ENCODE peak calls at places on chromosomes 6 and 20, in four cellular contexts. One of them, this sample, is unnamed.

GRCh38 chr20:487655-488054 is 25.3 kb upstream of the TBC1D20 start:
- DNase-seq in GM19239: no peak
- DNase-seq in mucosa of gallbladder: no peak
- DNase-seq in stimulated activated CD4-positive, alpha-beta T cell treated with anti-CD3 and anti-CD28 coated beads, Interleukin-15, amount 100 ng/mL, for 1 hour: no peak
- DNase-seq in this sample: no peak

GRCh38 chr6:4665489-4666417 is 110.5 kb upstream of the CDYL start:
- DNase-seq in GM19239: no peak
- DNase-seq in mucosa of gallbladder: no peak
- DNase-seq in stimulated activated CD4-positive, alpha-beta T cell treated with anti-CD3 and anti-CD28 coated beads, Interleukin-15, amount 100 ng/mL, for 1 hour: no peak
- DNase-seq in this sample: no peak

GRCh38 chr6:142400495-142400894 is 98.7 kb downstream of the ADGRG6 start:
- DNase-seq in GM19239: no peak
- DNase-seq in mucosa of gallbladder: peak
- DNase-seq in stimulated activated CD4-positive, alpha-beta T cell treated with anti-CD3 and anti-CD28 coated beads, Interleukin-15, amount 100 ng/mL, for 1 hour: no peak
- DNase-seq in this sample: no peak

GRCh38 chr20:37651932-37652331 is 41.9 kb upstream of the CTNNBL1 start:
- DNase-seq in GM19239: peak
- DNase-seq in mucosa of gallbladder: no peak
- DNase-seq in stimulated activated CD4-positive, alpha-beta T cell treated with anti-CD3 and anti-CD28 coated beads, Interleukin-15, amount 100 ng/mL, for 1 hour: no peak
- DNase-seq in this sample: no peak

GRCh38 chr6:119234941-119235340 is 114.6 kb downstream of the MAN1A1 start:
- DNase-seq in GM19239: no peak
- DNase-seq in mucosa of gallbladder: no peak
- DNase-seq in stimulated activated CD4-positive, alpha-beta T cell treated with anti-CD3 and anti-CD28 coated beads, Interleukin-15, amount 100 ng/mL, for 1 hour: no peak
- DNase-seq in this sample: no peak

GRCh38 chr6:28008053-28008452 is 51.0 kb downstream of the OR2B6 start:
- DNase-seq in GM19239: no peak
- DNase-seq in mucosa of gallbladder: no peak
- DNase-seq in stimulated activated CD4-positive, alpha-beta T cell treated with anti-CD3 and anti-CD28 coated beads, Interleukin-15, amount 100 ng/mL, for 1 hour: no peak
- DNase-seq in this sample: no peak

GRCh38 chr6:124661231-124661630 is 301.0 kb upstream of the RNF217 start:
- DNase-seq in GM19239: no peak
- DNase-seq in mucosa of gallbladder: no peak
- DNase-seq in stimulated activated CD4-positive, alpha-beta T cell treated with anti-CD3 and anti-CD28 coated beads, Interleukin-15, amount 100 ng/mL, for 1 hour: no peak
- DNase-seq in this sample: no peak

GRCh38 chr6:136059308-136059707 is 190.8 kb downstream of the MTFR2 start:
- DNase-seq in GM19239: no peak
- DNase-seq in mucosa of gallbladder: no peak
- DNase-seq in stimulated activated CD4-positive, alpha-beta T cell treated with anti-CD3 and anti-CD28 coated beads, Interleukin-15, amount 100 ng/mL, for 1 hour: no peak
- DNase-seq in this sample: no peak

GRCh38 chr20:50111120-50111828 is 1.7 kb downstream of the UBE2V1 start:
- DNase-seq in GM19239: no peak
- DNase-seq in mucosa of gallbladder: no peak
- DNase-seq in stimulated activated CD4-positive, alpha-beta T cell treated with anti-CD3 and anti-CD28 coated beads, Interleukin-15, amount 100 ng/mL, for 1 hour: no peak
- DNase-seq in this sample: no peak

GRCh38 chr6:137913996-137914529 is 47.0 kb downstream of the TNFAIP3 start:
- DNase-seq in GM19239: no peak
- DNase-seq in mucosa of gallbladder: no peak
- DNase-seq in stimulated activated CD4-positive, alpha-beta T cell treated with anti-CD3 and anti-CD28 coated beads, Interleukin-15, amount 100 ng/mL, for 1 hour: no peak
- DNase-seq in this sample: no peak

GRCh38 chr20:32484221-32485125 is 100.7 kb downstream of the NOL4L start:
- DNase-seq in GM19239: no peak
- DNase-seq in mucosa of gallbladder: no peak
- DNase-seq in stimulated activated CD4-positive, alpha-beta T cell treated with anti-CD3 and anti-CD28 coated beads, Interleukin-15, amount 100 ng/mL, for 1 hour: no peak
- DNase-seq in this sample: peak

GRCh38 chr20:45450097-45450818 is 19.3 kb upstream of the WFDC2 start:
- DNase-seq in GM19239: no peak
- DNase-seq in mucosa of gallbladder: no peak
- DNase-seq in stimulated activated CD4-positive, alpha-beta T cell treated with anti-CD3 and anti-CD28 coated beads, Interleukin-15, amount 100 ng/mL, for 1 hour: no peak
- DNase-seq in this sample: no peak

This sample was measured in mesothelial cell of epicardium.